ENCODE peak calls at places on chromosomes 11 and 22, in four cellular contexts. N, A, U and B are unnamed samples.

GRCh38 chr22:41822289-41823057 is 10.4 kb upstream of the SREBF2 start:
- DNase-seq in U (no peak), N (peak; percentile 78), A (peak; percentile 84), B (peak; percentile 74)

GRCh38 chr11:128926000-128926399 is 16.7 kb downstream of the TP53AIP1 start:
- DNase-seq in U (no peak), A (no peak), N (no peak), B (no peak)

GRCh38 chr11:11677672-11678356 is 56.0 kb upstream of the GALNT18 start:
- DNase-seq in N (no peak), A (no peak), U (no peak), B (no peak)

GRCh38 chr11:93407777-93408401 is 77.3 kb downstream of the DEUP1 start:
- DNase-seq in A (no peak), N (peak; percentile 11), U (no peak), B (no peak)

GRCh38 chr22:46453829-46454220 is 83.6 kb downstream of the CELSR1 start:
- DNase-seq in U (no peak), A (no peak), N (no peak), B (no peak)

GRCh38 chr22:30325065-30325720 is 1.5 kb downstream of the TBC1D10A start:
- DNase-seq in N (peak; percentile 82), A (no peak), U (peak; percentile 53), B (peak; percentile 81)

GRCh38 chr11:66328307-66329144 is 7.7 kb downstream of the RIN1 start:
- DNase-seq in A (peak; percentile 93), N (peak; percentile 73), U (peak; percentile 76), B (peak; percentile 78)

GRCh38 chr22:36423461-36424404 is 36.0 kb upstream of the MYH9 start:
- DNase-seq in A (peak; percentile 52), U (no peak), N (peak; percentile 77), B (no peak)

GRCh38 chr11:111918390-111919256 is at the start of gene C11orf52:
- DNase-seq in A (no peak), U (no peak), N (peak; percentile 76), B (no peak)

GRCh38 chr22:50627914-50628542 is at the start of gene ARSA:
- DNase-seq in N (peak; percentile 83), A (peak; percentile 93), U (peak; percentile 89), B (peak; percentile 81)

GRCh38 chr11:118889796-118890195 is 6.1 kb downstream of the CXCR5 start:
- DNase-seq in N (peak; percentile 58), U (peak; percentile 88), A (no peak), B (peak; percentile 86)

GRCh38 chr22:24451162-24451561 is 23.8 kb downstream of the ADORA2A start:
- DNase-seq in N (no peak), A (no peak), U (no peak), B (no peak)

GRCh38 chr11:72781313-72782080 is 12.3 kb downstream of the STARD10 start:
- DNase-seq in N (no peak), A (no peak), U (peak; percentile 51), B (no peak)

GRCh38 chr11:128905345-128906184 is 14.4 kb downstream of the KCNJ5 start:
- DNase-seq in N (peak; percentile 28), A (no peak), U (no peak), B (peak; percentile 4)

GRCh38 chr22:19943665-19944026 is 2.0 kb upstream of the TXNRD2 start:
- DNase-seq in N (peak; percentile 83), A (no peak), U (peak; percentile 8), B (peak; percentile 67)

GRCh38 chr11:75743711-75744563 is 24.6 kb upstream of the DGAT2 start:
- DNase-seq in N (no peak), A (no peak), U (no peak), B (no peak)

GRCh38 chr11:121194731-121195596 is 93.9 kb downstream of the TECTA start:
- DNase-seq in N (peak; percentile 79), A (peak; percentile 80), U (no peak), B (peak; percentile 57)